ENCODE peak calls at places on chromosomes 16 and 17, in ten cellular contexts. B is ovary, Z is prostate gland, O is breast epithelium, C is IMR-90, W is endothelial cell of umbilical vein, E is esophagus muscularis mucosa, U is heart left ventricle, J is spleen, Q is A549. R is an unnamed sample.

GRCh38 chr17:72955391-72956140 is 136.9 kb downstream of the SLC39A11 start:
- DNase-seq in C (no peak), E (no peak), W (no peak), U (no peak), B (no peak), Q (no peak), Z (no peak), J (no peak), O (no peak), R (no peak)

GRCh38 chr17:39461911-39462641 is 790 bp downstream of the CDK12 start:
- DNase-seq in U (no peak), W (peak; percentile 56), C (peak; percentile 58), B (no peak), Z (peak; percentile 22), J (no peak), Q (no peak), O (no peak), E (no peak), R (peak; percentile 22)

GRCh38 chr16:85735225-85735722 is 15.6 kb downstream of the C16orf74 start:
- DNase-seq in Z (no peak), C (no peak), B (no peak), O (no peak), Q (no peak), J (peak; percentile 89), U (no peak), W (no peak), E (no peak), R (no peak)

GRCh38 chr17:68790481-68790880 is 164.7 kb downstream of the ABCA8 start:
- DNase-seq in O (no peak), Z (no peak), B (no peak), E (no peak), C (no peak), Q (no peak), W (no peak), U (no peak), J (no peak), R (peak; percentile 33)

GRCh38 chr17:79306688-79307323 is 232.2 kb downstream of the ENGASE start:
- DNase-seq in W (no peak), J (no peak), Q (no peak), U (no peak), C (no peak), O (no peak), Z (no peak), B (no peak), E (no peak), R (peak; percentile 29)

GRCh38 chr16:20799599-20799998 is 6.7 kb downstream of the ERI2 start:
- DNase-seq in C (peak; percentile 44), E (no peak), O (no peak), Q (no peak), Z (no peak), U (no peak), J (no peak), W (peak; percentile 46), B (no peak), R (no peak)

GRCh38 chr17:48549909-48550308 is 5.0 kb upstream of the HOXB2 start:
- DNase-seq in O (no peak), B (no peak), W (no peak), C (peak; percentile 89), E (no peak), U (no peak), Z (no peak), Q (no peak), J (no peak), R (no peak)

GRCh38 chr16:87964049-87964448 is 12.8 kb downstream of the BANP start:
- DNase-seq in E (no peak), U (no peak), W (no peak), Q (no peak), B (no peak), C (no peak), Z (no peak), O (no peak), J (no peak), R (no peak)

GRCh38 chr17:81859906-81860755 is at the start of gene P4HB:
- DNase-seq in U (peak; percentile 75), Z (no peak), Q (no peak), B (no peak), O (no peak), W (peak; percentile 39), J (peak; percentile 98), C (no peak), E (no peak), R (no peak)

GRCh38 chr16:9527976-9528375 is 436.5 kb downstream of the HAPSTR1 start:
- DNase-seq in Z (no peak), E (no peak), C (no peak), W (no peak), J (no peak), B (no peak), O (no peak), Q (no peak), U (no peak), R (no peak)

GRCh38 chr16:12079411-12079965 is 103.0 kb downstream of the SNX29 start:
- DNase-seq in O (peak; percentile 15), W (no peak), B (no peak), E (no peak), Q (no peak), J (peak; percentile 37), C (no peak), Z (no peak), U (no peak), R (no peak)

GRCh38 chr17:49920370-49920769 is 48.6 kb upstream of the DLX4 start:
- DNase-seq in O (no peak), W (no peak), U (no peak), Q (no peak), E (no peak), Z (no peak), C (no peak), J (no peak), B (no peak), R (no peak)

GRCh38 chr17:12743046-12743445 is 46.3 kb upstream of the ARHGAP44 start:
- DNase-seq in U (no peak), E (no peak), C (no peak), Z (no peak), J (no peak), W (no peak), B (no peak), O (no peak), Q (no peak), R (no peak)

GRCh38 chr17:57484081-57484666 is 227.9 kb downstream of the MSI2 start:
- DNase-seq in C (peak; percentile 43), J (no peak), E (no peak), O (no peak), Q (no peak), W (no peak), Z (no peak), B (no peak), U (no peak), R (no peak)

GRCh38 chr16:35730251-35730650 is 2270.8 kb downstream of the TP53TG3F start:
- DNase-seq in W (no peak), Z (no peak), B (no peak), Q (no peak), U (no peak), O (no peak), J (no peak), C (no peak), E (peak; percentile 60), R (no peak)

GRCh38 chr16:35732046-35732810 is 2272.8 kb downstream of the TP53TG3F start:
- DNase-seq in Q (no peak), Z (no peak), W (no peak), J (no peak), E (peak; percentile 68), C (no peak), B (no peak), U (no peak), O (no peak), R (no peak)

GRCh38 chr16:35733278-35733965 is 2274.0 kb downstream of the TP53TG3F start:
- DNase-seq in U (no peak), O (no peak), B (no peak), W (no peak), Q (no peak), Z (no peak), C (no peak), J (no peak), E (peak; percentile 85), R (no peak)

GRCh38 chr16:35733971-35734702 is 2274.7 kb downstream of the TP53TG3F start:
- DNase-seq in U (no peak), B (no peak), Z (no peak), E (peak; percentile 81), C (no peak), J (no peak), Q (no peak), O (no peak), W (no peak), R (no peak)

DNA sequence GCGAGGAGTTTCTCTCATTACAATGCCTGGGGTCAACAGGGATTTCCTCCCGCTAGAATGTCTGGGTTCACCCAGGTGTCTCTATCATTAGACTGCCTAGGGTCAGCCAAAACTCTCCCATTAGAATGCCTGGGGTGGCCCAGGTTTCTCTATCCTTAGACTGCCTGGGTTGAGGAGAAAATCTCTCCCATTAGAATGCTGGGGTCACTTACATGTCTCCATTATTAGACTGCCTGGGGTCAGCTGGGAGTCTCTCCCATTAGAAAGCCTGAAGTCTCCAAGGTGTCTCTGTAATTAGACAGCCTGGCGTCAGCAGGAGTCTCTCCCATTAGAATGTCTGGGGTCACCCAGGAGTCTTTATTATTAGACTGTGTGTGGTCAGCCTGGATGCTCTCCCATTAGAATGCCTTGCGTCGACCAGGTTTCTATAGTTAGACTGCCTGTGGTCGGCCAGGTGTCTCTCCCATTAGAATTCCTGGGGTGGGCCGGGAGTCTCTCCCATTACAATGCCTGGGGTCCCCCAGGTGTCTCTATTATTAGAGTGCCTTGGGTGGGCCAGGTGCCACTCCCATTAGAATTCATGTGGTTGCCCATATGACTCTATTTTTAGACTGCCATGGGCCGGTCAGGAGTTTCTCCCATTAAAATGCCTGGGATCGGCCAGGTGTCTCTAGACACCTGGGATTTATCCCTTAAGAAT is 2272.1 kb downstream of the TP53TG3F start:
- DNase-seq in O (no peak), E (peak; percentile 79), C (no peak), J (no peak), B (no peak), Q (no peak), U (no peak), Z (no peak), W (no peak), R (no peak)
- H3K9me3 ChIP-seq in O (peaks cover 32% of the 10 kb centered on the region), E (no peaks in the 10 kb centered on the region), C (peaks cover 12% of the 10 kb centered on the region), J (peaks cover 98% of the 10 kb centered on the region), B (no peaks in the 10 kb centered on the region), Q (no peaks in the 10 kb centered on the region), U (no peaks in the 10 kb centered on the region), Z (no peaks in the 10 kb centered on the region), W (no peaks in the 10 kb centered on the region), R (no peaks in the 10 kb centered on the region)

GRCh38 chr16:84103678-84104077 is 13.1 kb downstream of the MBTPS1 start:
- DNase-seq in W (peak; percentile 17), J (no peak), B (no peak), U (no peak), E (no peak), Q (no peak), C (no peak), Z (no peak), O (no peak), R (no peak)
- H3K4me1 ChIP-seq in W (no peaks in the 10 kb centered on the region), J (peaks cover 6% of the 10 kb centered on the region), B (peaks cover 6% of the 10 kb centered on the region), U (peaks cover 24% of the 10 kb centered on the region), E (peaks cover 15% of the 10 kb centered on the region), Q (peaks cover 23% of the 10 kb centered on the region), C (peaks cover 7% of the 10 kb centered on the region), Z (no peaks in the 10 kb centered on the region), O (no peaks in the 10 kb centered on the region), R (peaks cover 8% of the 10 kb centered on the region)

GRCh38 chr17:16255481-16255901 is 38.5 kb downstream of the PIGL start:
- DNase-seq in O (no peak), C (peak; percentile 28), U (no peak), J (no peak), E (no peak), W (peak; percentile 55), Q (no peak), B (peak; percentile 49), Z (peak; percentile 23), R (peak; percentile 40)
- TF ChIP-seq POLR2A in O (no peak), C (no peak), U (no peak), J (no peak), E (no peak), W (no peak), Q (no peak), B (no peak), Z (no peak), R (no peak)

GRCh38 chr16:3182608-3183444 is 5.2 kb upstream of the OR1F1 start:
- DNase-seq in Q (peak; percentile 88), O (no peak), E (no peak), J (peak; percentile 88), U (no peak), W (peak; percentile 45), B (no peak), Z (no peak), C (peak; percentile 55), R (no peak)
- H3K9me3 ChIP-seq in Q (no peaks in the 10 kb centered on the region), O (no peaks in the 10 kb centered on the region), E (no peaks in the 10 kb centered on the region), J (no peaks in the 10 kb centered on the region), U (no peaks in the 10 kb centered on the region), W (no peaks in the 10 kb centered on the region), B (no peaks in the 10 kb centered on the region), Z (no peaks in the 10 kb centered on the region), C (no peaks in the 10 kb centered on the region), R (no peaks in the 10 kb centered on the region)